ENCODE peak calls at places on chromosomes 2 and 18, in four cellular contexts. One of them, this sample, is unnamed.

GRCh38 chr2:96139181-96139758 is 968 bp upstream of the ASTL start:
- DNase-seq in immature natural killer cell: no peak
- DNase-seq in dermis blood vessel endothelial cell: no peak
- DNase-seq in NCI-H1417: no peak
- DNase-seq in this sample: no peak

GRCh38 chr18:34153711-34154110 is 71.0 kb downstream of the NOL4 start:
- DNase-seq in dermis blood vessel endothelial cell: peak
- DNase-seq in immature natural killer cell: no peak
- DNase-seq in NCI-H1417: peak
- DNase-seq in this sample: no peak

GRCh38 chr2:67037655-67038054 is 359.5 kb upstream of the ETAA1 start:
- DNase-seq in NCI-H1417: peak
- DNase-seq in dermis blood vessel endothelial cell: no peak
- DNase-seq in immature natural killer cell: no peak
- DNase-seq in this sample: no peak

GRCh38 chr18:10329116-10329515 is 125.3 kb upstream of the APCDD1 start:
- DNase-seq in dermis blood vessel endothelial cell: no peak
- DNase-seq in immature natural killer cell: no peak
- DNase-seq in NCI-H1417: no peak
- DNase-seq in this sample: no peak

GRCh38 chr2:64748561-64748960 is 94.8 kb upstream of the SERTAD2 start:
- DNase-seq in immature natural killer cell: no peak
- DNase-seq in dermis blood vessel endothelial cell: peak
- DNase-seq in NCI-H1417: no peak
- DNase-seq in this sample: no peak

GRCh38 chr2:101474752-101475384 is at the start of gene RFX8:
- DNase-seq in immature natural killer cell: peak
- DNase-seq in NCI-H1417: no peak
- DNase-seq in dermis blood vessel endothelial cell: peak
- DNase-seq in this sample: peak

GRCh38 chr2:85425588-85425987 is 7.1 kb downstream of the SH2D6 start:
- DNase-seq in NCI-H1417: no peak
- DNase-seq in immature natural killer cell: no peak
- DNase-seq in dermis blood vessel endothelial cell: no peak
- DNase-seq in this sample: no peak

GRCh38 chr18:57542801-57543427 is 43.6 kb downstream of the FECH start:
- DNase-seq in NCI-H1417: no peak
- DNase-seq in immature natural killer cell: no peak
- DNase-seq in dermis blood vessel endothelial cell: no peak
- DNase-seq in this sample: no peak

GRCh38 chr2:222689322-222689721 is 17.9 kb downstream of the MOGAT1 start:
- DNase-seq in dermis blood vessel endothelial cell: no peak
- DNase-seq in immature natural killer cell: no peak
- DNase-seq in NCI-H1417: no peak
- DNase-seq in this sample: no peak

GRCh38 chr2:212936572-212936971 is 214.8 kb downstream of the IKZF2 start:
- DNase-seq in dermis blood vessel endothelial cell: no peak
- DNase-seq in immature natural killer cell: no peak
- DNase-seq in NCI-H1417: no peak
- DNase-seq in this sample: no peak

GRCh38 chr2:101120124-101120996 is 30.8 kb downstream of the TBC1D8 start:
- DNase-seq in dermis blood vessel endothelial cell: peak
- DNase-seq in NCI-H1417: no peak
- DNase-seq in immature natural killer cell: no peak
- DNase-seq in this sample: no peak

GRCh38 chr2:36915627-36916026 is 50.7 kb downstream of the STRN start:
- DNase-seq in dermis blood vessel endothelial cell: no peak
- DNase-seq in immature natural killer cell: no peak
- DNase-seq in NCI-H1417: no peak
- DNase-seq in this sample: no peak

GRCh38 chr2:110904410-110905148 is 172.2 kb downstream of the ACOXL start:
- DNase-seq in dermis blood vessel endothelial cell: no peak
- DNase-seq in NCI-H1417: no peak
- DNase-seq in immature natural killer cell: no peak
- DNase-seq in this sample: no peak

GRCh38 chr2:120762341-120763061 is 26.8 kb downstream of the GLI2 start:
- DNase-seq in dermis blood vessel endothelial cell: no peak
- DNase-seq in NCI-H1417: no peak
- DNase-seq in immature natural killer cell: no peak
- DNase-seq in this sample: no peak